ENCODE peak calls at places on chromosome 17, in five cellular contexts. M is esophagus squamous epithelium, L is fibroblast of lung, S is adrenal gland, V is DND-41. Y is an unnamed sample.

GRCh38 chr17:82929011-82929622 is 89.3 kb upstream of the ZNF750 start:
- DNase-seq in L (no peak), V (no peak), M (no peak), S (no peak), Y (no peak)

GRCh38 chr17:4558311-4558972 is 1.9 kb downstream of the GGT6 start:
- DNase-seq in S (no peak), M (no peak), L (no peak), V (no peak), Y (no peak)

GRCh38 chr17:82274134-82275020 is 877 bp upstream of the CSNK1D start:
- DNase-seq in V (no peak), L (no peak), M (no peak), S (no peak), Y (no peak)

GRCh38 chr17:48012151-48012520 is 25.5 kb downstream of the COPZ2 start:
- DNase-seq in S (no peak), L (no peak), M (no peak), V (peak), Y (peak)

GRCh38 chr17:47800686-47801085 is 20.9 kb downstream of the OSBPL7 start:
- DNase-seq in L (no peak), M (no peak), S (no peak), V (no peak), Y (no peak)

GRCh38 chr17:28686296-28686695 is 24.3 kb downstream of the SUPT6H start:
- DNase-seq in M (no peak), L (no peak), S (no peak), V (no peak), Y (no peak)

GRCh38 chr17:45428050-45428953 is 4.4 kb downstream of the ARHGAP27 start:
- DNase-seq in M (no peak), S (peak), V (peak), L (peak), Y (peak)

GRCh38 chr17:32123782-32124181 is 18.5 kb upstream of the RHOT1 start:
- DNase-seq in S (no peak), L (no peak), M (no peak), V (no peak), Y (no peak)

GRCh38 chr17:66620528-66620927 is 214.4 kb upstream of the CACNG5 start:
- DNase-seq in M (no peak), L (peak), V (no peak), S (no peak), Y (no peak)

GRCh38 chr17:12917401-12917800 is 100.4 kb downstream of the ELAC2 start:
- DNase-seq in L (no peak), S (no peak), V (no peak), M (no peak), Y (no peak)

GRCh38 chr17:67376509-67376891 is 581 bp upstream of the PITPNC1 start:
- DNase-seq in V (no peak), L (peak), M (no peak), S (no peak), Y (no peak)

GRCh38 chr17:44794699-44795413 is 35.2 kb downstream of the GJC1 start:
- DNase-seq in V (no peak), S (no peak), L (peak), M (no peak), Y (no peak)

GRCh38 chr17:998111-998510 is 1.2 kb downstream of the TIMM22 start:
- DNase-seq in S (no peak), V (no peak), M (no peak), L (no peak), Y (no peak)

GRCh38 chr17:1000597-1001490 is 3.9 kb downstream of the TIMM22 start:
- DNase-seq in M (no peak), L (peak), V (no peak), S (no peak), Y (no peak)

GRCh38 chr17:1001640-1002411 is 4.9 kb downstream of the TIMM22 start:
- DNase-seq in L (peak), V (no peak), S (no peak), M (no peak), Y (no peak)

GRCh38 chr17:992933-993332 is 4.0 kb upstream of the TIMM22 start:
- DNase-seq in M (no peak), S (no peak), L (no peak), V (no peak), Y (no peak)

DNA sequence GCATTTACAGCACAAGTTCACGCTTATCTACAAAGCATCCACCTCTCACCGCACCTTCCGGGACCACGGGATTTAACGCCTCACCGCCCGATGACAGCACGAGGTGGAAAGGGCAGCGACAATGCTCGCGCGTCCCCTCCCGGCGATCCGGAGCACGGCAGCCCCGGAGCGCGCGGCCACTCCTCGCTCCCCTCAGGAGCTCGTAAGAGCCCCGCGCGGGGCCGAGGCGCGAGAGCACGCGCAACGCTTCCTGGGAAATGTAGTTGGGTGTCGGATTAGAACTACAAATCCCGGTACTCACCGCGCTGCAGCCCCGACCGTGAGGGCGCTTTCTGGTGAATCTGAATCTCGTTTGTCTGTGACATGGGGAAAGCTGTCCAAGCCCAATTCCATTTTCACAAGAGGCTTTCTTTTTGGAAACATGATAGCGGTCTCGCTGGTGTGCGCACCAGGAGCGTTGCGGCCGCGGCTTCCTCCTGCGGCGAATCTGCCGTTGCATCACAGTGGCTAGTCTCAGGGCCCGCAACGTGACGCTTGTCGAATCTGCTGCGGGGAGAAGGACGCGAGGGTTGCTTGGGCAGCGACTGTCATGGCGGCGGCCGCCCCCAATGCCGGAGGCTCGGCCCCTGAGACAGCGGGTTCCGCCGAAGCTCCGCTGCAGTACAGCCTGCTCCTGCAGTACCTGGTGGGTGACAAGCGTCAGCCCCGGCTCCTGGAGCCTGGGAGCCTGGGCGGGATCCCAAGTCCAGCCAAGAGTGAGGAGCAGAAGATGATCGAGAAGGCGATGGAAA is at the start of gene TIMM22:
- DNase-seq in M (peak), L (peak), S (peak), V (peak), Y (peak)
- H3K27ac ChIP-seq in M (peak), L (peak), S (peak), V (peak), Y (peak)

GRCh38 chr17:1160591-1161041 is 19.2 kb downstream of the ABR start:
- DNase-seq in L (peak), V (no peak), M (no peak), S (no peak), Y (no peak)
- TF ChIP-seq CTCF in L (no peak), V (no peak), M (no peak), S (no peak), Y (no peak)

DNA sequence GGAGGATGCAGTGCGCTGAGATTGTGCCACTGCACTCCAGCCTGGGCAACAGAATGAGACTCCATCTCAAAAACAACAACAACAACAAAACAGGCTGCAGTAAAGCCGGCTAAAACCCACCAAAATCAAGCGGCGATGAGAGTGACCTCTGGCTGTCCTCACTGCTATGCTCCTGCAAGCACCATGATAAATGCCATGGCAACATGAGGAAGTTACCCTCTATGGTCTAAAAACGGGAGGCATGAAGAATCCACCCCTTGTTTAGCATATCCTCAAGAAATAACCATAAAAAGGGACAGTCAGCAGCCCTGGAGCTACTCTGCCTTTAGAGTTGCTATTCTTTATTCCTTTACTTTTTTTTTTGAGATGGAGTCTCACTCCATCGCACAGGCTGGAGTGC is 8.4 kb upstream of the LGALS3BP start:
- DNase-seq in V (no peak), M (no peak), S (no peak), L (no peak), Y (no peak)
- H3K27ac ChIP-seq in V (no peak), M (peak), S (no peak), L (no peak), Y (no peak)

DNA sequence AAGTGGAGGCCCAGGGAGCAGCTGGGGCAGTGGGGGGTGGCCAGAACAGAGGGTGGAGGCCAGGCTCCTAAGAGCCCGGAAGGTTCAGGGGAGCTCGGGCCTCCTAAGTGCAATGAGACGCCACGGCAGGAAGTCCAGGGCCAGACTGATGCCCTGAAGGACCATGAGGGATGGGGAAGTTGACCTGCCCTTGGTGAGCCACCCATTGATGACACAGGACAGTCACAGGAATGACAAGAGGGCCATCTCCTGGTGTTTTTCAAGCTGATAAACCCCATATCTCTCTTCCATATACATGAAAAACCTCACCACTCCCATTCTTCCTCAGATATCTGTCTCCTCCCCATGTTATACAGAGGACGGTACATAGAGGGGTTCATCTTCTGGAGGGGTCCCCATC is 5.8 kb upstream of the MRPL58 start:
- DNase-seq in L (no peak), M (no peak), V (no peak), S (peak), Y (no peak)
- TF ChIP-seq CTCF in L (no peak), M (no peak), V (peak), S (peak), Y (no peak)

GRCh38 chr17:17400070-17400469 is 76.7 kb upstream of the MED9 start:
- DNase-seq in M (no peak), S (no peak), V (no peak), L (no peak), Y (no peak)

GRCh38 chr17:17400566-17401184 is 76.1 kb upstream of the MED9 start:
- DNase-seq in L (no peak), M (no peak), V (no peak), S (no peak), Y (no peak)

GRCh38 chr17:17401271-17401781 is 75.5 kb upstream of the MED9 start:
- DNase-seq in M (no peak), V (no peak), L (peak), S (peak), Y (no peak)

GRCh38 chr17:17403899-17404576 is 72.8 kb upstream of the MED9 start:
- DNase-seq in V (peak), L (no peak), M (no peak), S (no peak), Y (peak)

DNA sequence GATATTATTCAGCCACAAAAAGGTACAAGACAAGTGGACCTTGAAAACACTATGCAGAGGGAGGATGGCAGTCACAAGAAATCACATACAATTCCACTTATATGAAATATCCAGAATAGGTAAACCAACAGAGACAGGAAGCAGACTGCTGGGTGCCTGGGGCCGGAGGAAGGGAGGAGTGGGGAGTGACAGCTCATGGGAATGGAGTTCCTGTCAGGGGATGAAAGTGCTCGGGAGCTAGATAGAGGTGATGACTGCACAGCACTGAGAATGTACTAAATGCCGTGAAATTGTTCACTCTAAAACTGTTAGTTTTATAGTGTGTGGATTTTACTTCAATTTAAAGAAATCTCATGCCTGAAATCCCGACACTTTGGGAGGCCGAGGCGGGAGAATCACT is 74.2 kb upstream of the MED9 start:
- DNase-seq in L (peak), S (no peak), M (no peak), V (no peak), Y (no peak)
- H3K27ac ChIP-seq in L (no peak), S (no peak), M (no peak), V (peak), Y (no peak)

GRCh38 chr17:39979865-39980401 is 674 bp upstream of the PSMD3 start:
- DNase-seq in S (no peak), V (peak), M (no peak), L (peak), Y (peak)
- TF ChIP-seq CTCF in S (no peak), V (peak), M (no peak), L (peak), Y (no peak)

GRCh38 chr17:42181851-42182207 is 887 bp upstream of the KCNH4 start:
- DNase-seq in M (no peak), L (no peak), V (no peak), S (no peak), Y (no peak)

GRCh38 chr17:42184717-42185496 is at the start of gene HCRT:
- DNase-seq in V (no peak), M (no peak), S (no peak), L (no peak), Y (no peak)

GRCh38 chr17:42183741-42184711 is 1.2 kb downstream of the HCRT start:
- DNase-seq in L (peak), S (peak), M (no peak), V (peak), Y (peak)

GRCh38 chr17:42180922-42181850 is at the start of gene KCNH4:
- DNase-seq in L (peak), S (peak), M (no peak), V (peak), Y (peak)

GRCh38 chr17:42182927-42183734 is 2.1 kb downstream of the HCRT start:
- DNase-seq in S (no peak), M (no peak), L (peak), V (no peak), Y (no peak)
- H3K27ac ChIP-seq in S (peak), M (no peak), L (no peak), V (peak), Y (peak)

GRCh38 chr17:17921192-17922082 is 50.8 kb downstream of the TOM1L2 start:
- DNase-seq in M (no peak), S (peak), L (peak), V (no peak), Y (no peak)

GRCh38 chr17:17924857-17925250 is 47.3 kb downstream of the TOM1L2 start:
- DNase-seq in L (no peak), S (no peak), V (no peak), M (no peak), Y (no peak)

GRCh38 chr17:17919169-17920107 is 52.8 kb downstream of the TOM1L2 start:
- DNase-seq in M (no peak), S (peak), L (peak), V (peak), Y (peak)

GRCh38 chr17:17924131-17924856 is 47.9 kb downstream of the TOM1L2 start:
- DNase-seq in M (no peak), S (no peak), V (no peak), L (peak), Y (no peak)

DNA sequence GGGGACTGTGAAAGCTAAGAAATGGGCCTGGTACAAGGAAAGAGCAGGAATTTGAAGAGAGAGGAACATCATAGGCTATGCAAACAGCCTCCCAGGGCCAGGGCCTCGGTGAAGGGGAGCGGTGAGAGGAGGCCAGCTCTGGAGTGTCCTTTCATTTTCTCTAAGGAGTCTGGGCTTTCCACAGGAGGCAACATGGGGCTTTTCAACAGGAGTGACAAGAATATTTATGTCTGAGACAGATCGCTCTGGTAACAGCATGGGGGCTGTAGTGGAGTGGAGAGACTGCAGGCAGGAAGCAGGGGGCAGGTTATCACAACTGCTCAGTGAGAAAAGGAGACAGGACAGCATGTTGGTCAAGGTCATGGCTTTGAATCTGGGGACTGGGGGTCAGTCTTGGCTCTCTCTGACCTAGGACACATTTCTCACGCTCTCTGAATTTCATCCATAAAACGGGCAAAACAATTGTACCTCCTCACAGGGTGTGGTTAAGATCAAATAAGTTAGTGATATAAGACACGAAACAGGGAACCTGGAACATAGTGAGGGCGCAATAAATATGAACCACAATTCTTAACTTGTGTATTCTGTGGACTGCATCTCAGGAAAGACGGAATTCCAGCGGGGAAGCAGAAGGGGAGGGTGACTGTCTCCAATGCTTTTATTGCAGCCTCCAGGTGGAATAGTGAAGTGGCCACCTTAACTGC is 49.9 kb downstream of the TOM1L2 start:
- DNase-seq in S (no peak), L (no peak), M (no peak), V (no peak), Y (no peak)
- TF ChIP-seq CTCF in S (no peak), L (no peak), M (no peak), V (no peak), Y (no peak)

DNA sequence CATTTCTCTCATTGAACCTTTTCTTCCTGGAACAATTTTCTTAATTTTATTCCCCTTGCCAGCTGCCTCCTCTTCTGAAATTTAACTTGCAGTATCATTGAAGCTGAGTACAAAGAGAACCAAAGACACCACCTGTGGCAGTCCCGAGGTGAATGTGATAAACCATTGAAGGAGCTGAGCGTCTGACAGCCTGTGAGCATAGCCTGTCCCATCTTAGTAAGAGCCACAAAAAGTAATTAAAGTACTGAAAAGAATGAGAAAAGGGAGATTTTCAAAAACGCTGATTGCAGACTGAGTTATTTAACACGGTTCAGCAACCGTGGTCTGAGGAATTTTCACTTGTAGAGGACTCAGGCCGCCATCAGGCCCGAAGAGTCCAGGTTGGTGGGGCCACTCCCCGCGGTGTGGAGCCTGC is 27.2 kb upstream of the ST6GALNAC1 start:
- DNase-seq in M (no peak), V (no peak), L (no peak), S (no peak), Y (no peak)
- H3K27ac ChIP-seq in M (peak), V (peak), L (no peak), S (peak), Y (peak)

DNA sequence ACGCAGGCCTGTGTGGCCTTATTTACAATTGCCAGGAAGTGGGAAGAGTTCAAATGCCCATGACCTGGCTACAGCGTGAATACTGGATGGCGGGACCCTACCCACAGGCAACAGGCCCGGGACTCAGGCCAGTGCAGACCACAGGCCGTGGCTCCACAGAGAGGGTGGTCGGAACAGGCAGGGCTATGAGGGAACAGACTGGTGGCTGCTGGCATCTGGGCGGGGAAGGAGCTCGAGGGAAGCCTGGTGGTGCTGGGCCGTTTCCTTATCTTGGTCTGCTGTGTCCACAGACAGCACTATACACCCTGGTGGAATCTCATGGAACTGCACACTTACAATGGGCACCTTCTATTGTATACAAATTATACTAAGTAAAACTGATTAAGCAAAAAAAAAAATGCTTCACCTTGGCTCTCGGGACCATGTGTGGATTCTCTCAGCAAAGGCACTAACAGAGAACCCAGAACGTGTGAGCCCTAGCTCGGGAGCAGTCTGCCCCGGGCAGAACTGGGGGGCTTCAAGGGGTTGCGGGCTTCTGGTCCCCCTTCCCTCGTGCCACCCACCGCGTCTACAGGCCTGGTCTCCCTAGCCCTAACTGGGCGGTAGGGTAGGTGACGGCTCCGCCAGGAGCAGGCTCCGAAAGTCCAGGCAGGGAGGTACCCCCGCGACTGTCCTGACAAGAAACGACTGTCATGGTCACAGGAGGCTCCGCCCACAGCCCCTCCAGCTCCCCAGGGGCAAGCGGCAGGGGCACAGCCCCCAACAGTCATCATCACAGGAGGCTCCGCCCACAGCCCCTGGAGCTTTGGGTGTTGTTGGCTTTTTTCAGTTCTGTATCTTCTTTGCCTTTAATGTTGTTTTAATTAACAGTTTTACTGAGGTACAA is 21.8 kb downstream of the CEP131 start:
- DNase-seq in V (peak), M (no peak), S (peak), L (peak), Y (no peak)
- TF ChIP-seq CTCF in V (peak), M (peak), S (peak), L (peak), Y (no peak)